ENCODE peak calls at places on chromosomes 3 and 15, in seven cellular contexts. D is CD8-positive, alpha-beta memory T cell; J is left ventricle myocardium inferior; I is mesenchymal stem cell; C is H9; L is astrocyte; W is PC-9. T is an unnamed sample.
A peak's percentile ranks its signal among the peaks of the same experiment; 100 is the strongest.

GRCh38 chr3:50512131-50512530 is 8.7 kb upstream of the CACNA2D2 start:
- DNase-seq in D (no peak), L (no peak), C (no peak), J (no peak), W (no peak), I (no peak), T (no peak)

GRCh38 chr3:31829011-31829410 is 152.1 kb downstream of the OSBPL10 start:
- DNase-seq in C (no peak), L (no peak), W (no peak), J (no peak), D (no peak), I (no peak), T (no peak)

GRCh38 chr3:186042521-186043202 is 66.2 kb downstream of the ETV5 start:
- DNase-seq in W (no peak), I (peak; percentile 53), C (no peak), L (no peak), D (no peak), J (no peak), T (no peak)

GRCh38 chr15:57353317-57353804 is 22.9 kb upstream of the CGNL1 start:
- DNase-seq in D (no peak), W (no peak), L (no peak), J (no peak), C (no peak), I (no peak), T (no peak)

GRCh38 chr3:46829699-46830208 is 33.5 kb downstream of the MYL3 start:
- DNase-seq in W (no peak), C (no peak), L (no peak), J (no peak), D (no peak), I (no peak), T (no peak)

GRCh38 chr15:39692464-39693327 is 89.9 kb downstream of the FSIP1 start:
- DNase-seq in D (no peak), C (peak; percentile 35), I (no peak), L (peak; percentile 30), W (no peak), J (no peak), T (no peak)

GRCh38 chr3:49619649-49620048 is 54.5 kb upstream of the APEH start:
- DNase-seq in W (no peak), D (no peak), L (no peak), C (no peak), I (no peak), J (no peak), T (no peak)

GRCh38 chr3:156797368-156797767 is 28.8 kb upstream of the LEKR1 start:
- DNase-seq in L (no peak), D (no peak), I (no peak), C (no peak), J (no peak), W (no peak), T (no peak)

GRCh38 chr3:128278761-128279593 is 125.7 kb downstream of the EEFSEC start:
- DNase-seq in W (no peak), I (peak; percentile 71), J (peak; percentile 80), C (peak; percentile 58), D (no peak), L (peak; percentile 83), T (no peak)

GRCh38 chr3:155442066-155442465 is 148.6 kb upstream of the STRIT1 start:
- DNase-seq in D (no peak), L (no peak), I (no peak), J (no peak), C (no peak), W (no peak), T (no peak)

GRCh38 chr3:175493296-175493695 is 634.2 kb downstream of the NAALADL2 start:
- DNase-seq in D (no peak), J (no peak), L (no peak), W (no peak), C (no peak), I (no peak), T (no peak)

GRCh38 chr3:178386880-178387279 is 149.4 kb upstream of the KCNMB2 start:
- DNase-seq in C (no peak), I (no peak), L (no peak), D (no peak), W (no peak), J (no peak), T (no peak)

GRCh38 chr3:190058486-190059241 is 62.0 kb downstream of the P3H2 start:
- DNase-seq in W (no peak), I (peak; percentile 73), C (no peak), J (no peak), L (peak; percentile 94), D (no peak), T (no peak)

GRCh38 chr3:169071003-169071402 is 592.5 kb downstream of the MECOM start:
- DNase-seq in W (no peak), I (peak; percentile 24), D (no peak), L (peak; percentile 70), C (no peak), J (no peak), T (no peak)

GRCh38 chr3:197001972-197002700 is 27.5 kb downstream of the MELTF start:
- DNase-seq in D (no peak), C (peak; percentile 40), L (no peak), J (peak; percentile 21), W (no peak), I (no peak), T (no peak)

GRCh38 chr3:164533275-164533674 is 545.0 kb downstream of the SI start:
- DNase-seq in L (no peak), I (no peak), C (no peak), W (no peak), J (no peak), D (no peak), T (no peak)

GRCh38 chr15:80577552-80578205 is 117.4 kb upstream of the ABHD17C start:
- DNase-seq in J (no peak), D (no peak), L (no peak), I (no peak), C (peak; percentile 10), W (no peak), T (no peak)

GRCh38 chr3:31534036-31534435 is 1.3 kb downstream of the STT3B start:
- DNase-seq in W (no peak), C (no peak), I (peak; percentile 44), J (no peak), L (peak; percentile 10), D (no peak), T (peak; percentile 27)

GRCh38 chr15:66404532-66404931 is 17.8 kb downstream of the MAP2K1 start:
- DNase-seq in J (no peak), W (no peak), D (no peak), C (peak; percentile 89), I (no peak), L (no peak), T (no peak)

GRCh38 chr3:149277338-149277813 is 55.7 kb upstream of the CP start:
- DNase-seq in J (no peak), I (peak; percentile 83), L (peak; percentile 86), W (no peak), C (no peak), D (peak; percentile 17), T (no peak)

GRCh38 chr15:87733522-87733921 is 523.0 kb downstream of the NTRK3 start:
- DNase-seq in L (no peak), W (no peak), D (no peak), J (no peak), C (no peak), I (no peak), T (no peak)

GRCh38 chr3:21621396-21621695 is 129.7 kb downstream of the ZNF385D start:
- DNase-seq in D (no peak), I (peak; percentile 33), W (no peak), C (no peak), L (peak; percentile 77), J (no peak), T (no peak)

GRCh38 chr3:50464578-50464977 is 38.9 kb downstream of the CACNA2D2 start:
- DNase-seq in W (no peak), I (no peak), J (no peak), C (no peak), L (no peak), D (no peak), T (no peak)

GRCh38 chr3:57956119-57956832 is 51.9 kb upstream of the FLNB start:
- DNase-seq in D (no peak), C (no peak), I (peak; percentile 90), J (no peak), W (no peak), L (peak; percentile 93), T (no peak)

GRCh38 chr3:180594631-180595348 is 7.2 kb upstream of the TTC14 start:
- DNase-seq in J (no peak), L (peak; percentile 20), C (no peak), D (no peak), W (no peak), I (peak; percentile 39), T (no peak)

GRCh38 chr15:97728791-97729190 is 231.7 kb upstream of the ARRDC4 start:
- DNase-seq in L (no peak), C (no peak), D (no peak), J (peak; percentile 19), I (no peak), W (no peak), T (no peak)

GRCh38 chr15:101244039-101244781 is 7.6 kb downstream of the CHSY1 start:
- DNase-seq in C (no peak), L (peak; percentile 62), D (no peak), W (no peak), I (no peak), J (no peak), T (peak; percentile 19)
- H3K4me1 ChIP-seq in C (peaks cover 11% of the 10 kb centered on the region), L (peaks cover 35% of the 10 kb centered on the region), D (peaks cover 66% of the 10 kb centered on the region), W (no peaks in the 10 kb centered on the region), I (peaks cover 18% of the 10 kb centered on the region), J (peaks cover 100% of the 10 kb centered on the region), T (peaks cover 83% of the 10 kb centered on the region)

GRCh38 chr15:73357999-73358665 is 10.6 kb downstream of the HCN4 start:
- DNase-seq in J (no peak), C (no peak), W (no peak), D (no peak), I (no peak), L (no peak), T (no peak)
- H3K4me1 ChIP-seq in J (peaks cover 75% of the 10 kb centered on the region), C (peaks cover 4% of the 10 kb centered on the region), W (no peaks in the 10 kb centered on the region), D (no peaks in the 10 kb centered on the region), I (peaks cover 11% of the 10 kb centered on the region), L (no peaks in the 10 kb centered on the region), T (no peaks in the 10 kb centered on the region)

GRCh38 chr3:125072749-125073404 is 17.1 kb upstream of the HEG1 start:
- DNase-seq in I (no peak), W (no peak), D (no peak), L (no peak), C (no peak), J (no peak), T (no peak)
- H3K4me1 ChIP-seq in I (no peaks in the 10 kb centered on the region), W (no peaks in the 10 kb centered on the region), D (peaks cover 10% of the 10 kb centered on the region), L (no peaks in the 10 kb centered on the region), C (no peaks in the 10 kb centered on the region), J (no peaks in the 10 kb centered on the region), T (no peaks in the 10 kb centered on the region)

GRCh38 chr3:69087030-69087791 is 2.5 kb downstream of the ARL6IP5 start:
- DNase-seq in W (no peak), I (no peak), C (no peak), D (no peak), J (no peak), L (no peak), T (no peak)

GRCh38 chr3:69086133-69086722 is 1.5 kb downstream of the ARL6IP5 start:
- DNase-seq in C (no peak), I (peak; percentile 88), W (peak; percentile 88), L (peak; percentile 92), J (peak; percentile 88), D (peak; percentile 37), T (peak; percentile 57)

GRCh38 chr3:69090021-69090420 is 5.3 kb downstream of the ARL6IP5 start:
- DNase-seq in D (no peak), W (no peak), L (peak; percentile 83), J (no peak), C (no peak), I (peak; percentile 91), T (no peak)

GRCh38 chr3:69085543-69086132 is 901 bp downstream of the ARL6IP5 start:
- DNase-seq in L (no peak), I (peak; percentile 54), C (no peak), J (peak; percentile 50), W (no peak), D (no peak), T (no peak)

GRCh38 chr3:69088033-69088432 is 3.3 kb downstream of the ARL6IP5 start:
- DNase-seq in L (peak; percentile 55), J (no peak), I (peak; percentile 73), D (no peak), W (no peak), C (no peak), T (no peak)
- H3K4me1 ChIP-seq in L (peaks cover 54% of the 10 kb centered on the region), J (peaks cover 98% of the 10 kb centered on the region), I (peaks cover 23% of the 10 kb centered on the region), D (peaks cover 77% of the 10 kb centered on the region), W (peaks cover 84% of the 10 kb centered on the region), C (peaks cover 15% of the 10 kb centered on the region), T (peaks cover 57% of the 10 kb centered on the region)